ENCODE peak calls at places on chromosome 16, in four cellular contexts. One of them, this sample, is unnamed.

GRCh38 chr16:72812651-72813050 is 235.3 kb downstream of the ZFHX3 start:
- DNase-seq in transverse colon: no peak
- DNase-seq in Peyer's patch: no peak
- DNase-seq in uterus: no peak
- DNase-seq in this sample: no peak

GRCh38 chr16:55035956-55036355 is 105.3 kb downstream of the IRX5 start:
- DNase-seq in transverse colon: no peak
- DNase-seq in Peyer's patch: no peak
- DNase-seq in uterus: no peak
- DNase-seq in this sample: no peak

GRCh38 chr16:25700547-25700946 is 8.8 kb downstream of the HS3ST4 start:
- DNase-seq in transverse colon: no peak
- DNase-seq in Peyer's patch: no peak
- DNase-seq in uterus: no peak
- DNase-seq in this sample: no peak

GRCh38 chr16:30417447-30418349 is 10.3 kb downstream of the ZNF771 start:
- DNase-seq in transverse colon: peak
- DNase-seq in Peyer's patch: peak
- DNase-seq in uterus: peak
- DNase-seq in this sample: peak

GRCh38 chr16:72122308-72122707 is 28.7 kb downstream of the DHX38 start:
- DNase-seq in transverse colon: no peak
- DNase-seq in Peyer's patch: no peak
- DNase-seq in uterus: no peak
- DNase-seq in this sample: no peak

GRCh38 chr16:72124761-72125634 is 31.4 kb downstream of the DHX38 start:
- DNase-seq in transverse colon: peak
- DNase-seq in Peyer's patch: peak
- DNase-seq in uterus: peak
- DNase-seq in this sample: peak

GRCh38 chr16:68785715-68786114 is 48.6 kb downstream of the CDH1 start:
- DNase-seq in transverse colon: no peak
- DNase-seq in Peyer's patch: no peak
- DNase-seq in uterus: no peak
- DNase-seq in this sample: no peak

GRCh38 chr16:53207810-53208752 is 153.3 kb downstream of the CHD9 start:
- DNase-seq in transverse colon: peak
- DNase-seq in Peyer's patch: peak
- DNase-seq in uterus: no peak
- DNase-seq in this sample: peak

GRCh38 chr16:10878644-10879498 is 1.9 kb downstream of the CIITA start:
- DNase-seq in transverse colon: peak
- DNase-seq in Peyer's patch: peak
- DNase-seq in uterus: peak
- DNase-seq in this sample: peak

GRCh38 chr16:63789603-63790002 is 1332.3 kb downstream of the CDH11 start:
- DNase-seq in transverse colon: no peak
- DNase-seq in Peyer's patch: peak
- DNase-seq in uterus: no peak
- DNase-seq in this sample: no peak

GRCh38 chr16:2490190-2491105 is 15.5 kb downstream of the TBC1D24 start:
- DNase-seq in transverse colon: no peak
- DNase-seq in Peyer's patch: no peak
- DNase-seq in uterus: no peak
- DNase-seq in this sample: no peak

DNA sequence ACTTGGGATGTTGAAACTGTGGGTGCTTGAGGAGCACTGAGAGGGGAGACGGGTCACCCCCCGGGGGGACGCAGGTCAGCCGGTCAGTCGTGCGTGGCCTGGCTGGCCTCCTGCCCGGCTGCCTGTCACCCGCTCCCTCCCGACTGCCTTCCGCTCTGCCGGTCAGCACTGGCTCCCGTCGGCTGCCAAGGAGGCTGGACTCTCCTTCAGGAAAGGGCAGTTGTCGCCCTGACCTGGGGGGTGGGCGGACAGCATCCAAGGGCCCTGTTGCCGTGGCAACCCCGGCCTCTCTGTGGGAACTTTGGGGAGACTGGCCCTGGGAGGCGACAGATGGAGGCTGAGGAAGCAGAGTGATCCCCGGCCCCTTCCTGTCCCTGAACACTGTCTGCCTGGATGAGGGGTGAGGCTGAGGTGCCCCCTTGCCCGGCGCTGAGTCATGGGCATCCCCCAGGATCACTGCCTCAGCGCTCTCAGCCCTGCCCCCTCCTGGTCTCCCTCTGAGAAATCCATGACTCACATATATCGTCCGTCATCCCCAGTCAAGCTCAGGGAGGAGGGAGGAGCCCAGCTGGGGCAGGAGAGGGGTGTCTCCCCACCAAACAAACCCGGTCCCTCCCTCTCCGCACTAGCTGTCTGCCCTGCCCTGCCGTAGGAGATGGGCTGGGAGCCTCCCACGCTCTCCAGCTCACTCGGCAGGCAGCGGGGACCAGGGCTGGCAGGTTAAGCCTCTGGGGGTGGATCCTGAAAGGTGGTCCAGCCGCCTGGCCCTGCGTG is at the start of gene ADGRG1:
- DNase-seq in transverse colon: no peak
- DNase-seq in Peyer's patch: peak
- DNase-seq in uterus: peak
- DNase-seq in this sample: peak
- TF ChIP-seq POLR2A in transverse colon: no peak
- TF ChIP-seq POLR2A in Peyer's patch: peak
- TF ChIP-seq POLR2A in uterus: peak
- TF ChIP-seq POLR2A in this sample: peak

GRCh38 chr16:87131996-87132345 is 185.2 kb downstream of the C16orf95 start:
- DNase-seq in transverse colon: no peak
- DNase-seq in Peyer's patch: no peak
- DNase-seq in uterus: no peak
- DNase-seq in this sample: no peak

GRCh38 chr16:87133112-87133850 is 183.9 kb downstream of the C16orf95 start:
- DNase-seq in transverse colon: no peak
- DNase-seq in Peyer's patch: no peak
- DNase-seq in uterus: no peak
- DNase-seq in this sample: no peak

GRCh38 chr16:87131061-87131995 is 185.9 kb downstream of the C16orf95 start:
- DNase-seq in transverse colon: no peak
- DNase-seq in Peyer's patch: no peak
- DNase-seq in uterus: no peak
- DNase-seq in this sample: no peak

GRCh38 chr16:87133966-87134945 is 182.9 kb downstream of the C16orf95 start:
- DNase-seq in transverse colon: no peak
- DNase-seq in Peyer's patch: no peak
- DNase-seq in uterus: no peak
- DNase-seq in this sample: no peak

GRCh38 chr16:87132361-87133014 is 184.7 kb downstream of the C16orf95 start:
- DNase-seq in transverse colon: no peak
- DNase-seq in Peyer's patch: no peak
- DNase-seq in uterus: no peak
- DNase-seq in this sample: no peak
- TF ChIP-seq POLR2A in transverse colon: no peak
- TF ChIP-seq POLR2A in Peyer's patch: no peak
- TF ChIP-seq POLR2A in uterus: no peak
- TF ChIP-seq POLR2A in this sample: no peak

DNA sequence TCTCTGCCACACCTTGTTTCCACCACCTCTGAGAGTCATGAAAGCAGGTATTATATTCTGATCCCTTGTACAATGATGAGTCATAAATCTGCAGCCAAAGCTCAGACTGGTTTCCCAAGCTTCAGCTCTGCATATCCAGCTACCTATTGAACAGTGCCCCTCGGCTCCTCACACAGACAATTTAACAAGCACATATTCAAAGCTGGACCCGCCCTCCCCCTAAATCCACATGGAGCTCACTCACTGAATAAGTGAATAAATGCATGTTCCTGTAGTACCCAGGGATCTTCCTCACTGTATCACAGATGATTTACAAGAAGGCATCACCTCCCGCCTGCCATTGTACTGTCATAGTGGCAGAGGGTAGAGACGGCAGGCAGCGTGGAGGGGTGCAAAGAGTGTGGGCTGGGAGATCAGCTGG is 516.4 kb downstream of the GRIN2A start:
- DNase-seq in transverse colon: peak
- DNase-seq in Peyer's patch: peak
- DNase-seq in uterus: no peak
- DNase-seq in this sample: no peak
- TF ChIP-seq POLR2A in transverse colon: no peak
- TF ChIP-seq POLR2A in Peyer's patch: no peak
- TF ChIP-seq POLR2A in uterus: no peak
- TF ChIP-seq POLR2A in this sample: no peak

DNA sequence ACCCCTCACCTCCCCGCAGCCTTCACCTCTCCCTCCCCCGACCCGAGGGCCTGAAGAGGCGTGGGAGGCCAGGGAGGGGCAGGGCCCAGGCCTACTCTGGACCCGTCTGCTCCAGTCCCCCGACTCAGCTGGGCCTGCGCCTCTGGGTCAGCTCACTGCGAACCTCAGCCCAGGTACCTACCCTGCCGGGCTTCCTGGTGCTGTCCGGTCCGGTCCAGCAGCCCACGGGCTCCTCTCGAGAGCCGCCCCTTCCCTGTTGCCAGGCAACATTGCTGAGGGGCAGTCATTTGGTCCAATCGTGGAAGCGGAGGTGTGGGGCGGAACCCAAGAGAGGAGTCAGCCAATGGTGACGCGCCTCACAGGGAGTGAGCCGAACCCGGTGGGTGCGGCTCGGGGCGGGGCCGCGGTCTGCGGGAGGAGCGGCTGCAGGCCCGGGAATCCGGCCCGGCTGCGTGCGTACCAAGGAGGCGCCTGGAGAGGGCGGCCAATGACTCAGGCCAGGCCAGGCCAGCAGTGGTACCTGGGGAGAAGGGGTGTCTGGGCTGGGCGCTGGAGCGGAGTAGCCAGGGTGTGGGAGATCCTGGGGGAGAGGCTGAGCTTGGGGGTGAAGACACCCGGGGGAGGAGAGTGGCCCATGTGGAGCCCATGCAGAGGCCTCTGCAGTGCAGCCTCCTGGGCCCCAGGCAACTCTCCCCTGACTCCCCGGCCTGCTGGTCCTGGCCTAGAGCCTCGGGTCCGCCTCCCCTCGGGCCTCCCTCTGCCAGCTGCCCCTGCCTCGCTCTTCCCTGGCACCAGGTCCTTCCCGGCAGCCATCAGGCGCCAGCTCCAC is at the start of gene MEAK7:
- DNase-seq in transverse colon: peak
- DNase-seq in Peyer's patch: peak
- DNase-seq in uterus: peak
- DNase-seq in this sample: peak
- TF ChIP-seq POLR2A in transverse colon: peak
- TF ChIP-seq POLR2A in Peyer's patch: peak
- TF ChIP-seq POLR2A in uterus: peak
- TF ChIP-seq POLR2A in this sample: peak

GRCh38 chr16:20911361-20911760 is 10.8 kb downstream of the LYRM1 start:
- DNase-seq in transverse colon: no peak
- DNase-seq in Peyer's patch: no peak
- DNase-seq in uterus: no peak
- DNase-seq in this sample: no peak
- TF ChIP-seq POLR2A in transverse colon: no peak
- TF ChIP-seq POLR2A in Peyer's patch: no peak
- TF ChIP-seq POLR2A in uterus: no peak
- TF ChIP-seq POLR2A in this sample: no peak

GRCh38 chr16:89880477-89881367 is 7.3 kb downstream of the TCF25 start:
- DNase-seq in transverse colon: no peak
- DNase-seq in Peyer's patch: no peak
- DNase-seq in uterus: no peak
- DNase-seq in this sample: no peak
- TF ChIP-seq POLR2A in transverse colon: no peak
- TF ChIP-seq POLR2A in Peyer's patch: no peak
- TF ChIP-seq POLR2A in uterus: no peak
- TF ChIP-seq POLR2A in this sample: no peak

DNA sequence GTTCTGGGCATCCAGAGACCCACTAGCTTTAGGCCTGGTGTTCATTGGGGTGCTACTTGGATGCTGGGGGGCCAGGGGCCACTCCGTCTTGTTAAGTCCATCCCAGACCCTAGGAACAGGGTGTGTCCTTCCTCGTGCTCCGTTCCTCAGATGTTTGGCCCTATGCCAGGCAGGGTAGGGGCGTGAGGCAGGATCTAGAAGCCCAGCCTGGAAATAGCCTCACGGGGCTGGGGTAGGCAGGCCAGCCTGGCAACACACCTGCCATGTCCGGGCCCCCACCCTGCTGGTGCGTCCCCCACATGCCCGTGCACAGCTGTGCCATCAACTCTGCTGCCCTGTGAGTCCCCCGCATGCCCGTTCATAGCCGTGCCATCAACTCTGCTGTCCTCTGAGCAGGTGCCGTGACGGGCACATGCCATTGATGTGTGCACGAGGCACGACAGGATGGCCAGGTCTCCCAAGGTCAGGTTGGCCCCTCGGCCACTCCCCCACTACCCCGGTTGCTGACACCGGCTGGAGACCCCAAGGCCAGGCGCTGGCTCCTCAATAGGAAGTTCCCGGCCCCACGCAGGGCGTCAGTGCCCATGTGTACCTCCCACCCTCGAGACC is 36.8 kb downstream of the GINS2 start:
- DNase-seq in transverse colon: no peak
- DNase-seq in Peyer's patch: no peak
- DNase-seq in uterus: peak
- DNase-seq in this sample: peak
- TF ChIP-seq POLR2A in transverse colon: no peak
- TF ChIP-seq POLR2A in Peyer's patch: no peak
- TF ChIP-seq POLR2A in uterus: no peak
- TF ChIP-seq POLR2A in this sample: no peak

GRCh38 chr16:641326-642188 is at the start of gene MCRIP2:
- DNase-seq in transverse colon: peak
- DNase-seq in Peyer's patch: peak
- DNase-seq in uterus: peak
- DNase-seq in this sample: peak
- TF ChIP-seq POLR2A in transverse colon: peak
- TF ChIP-seq POLR2A in Peyer's patch: peak
- TF ChIP-seq POLR2A in uterus: no peak
- TF ChIP-seq POLR2A in this sample: peak

GRCh38 chr16:75116081-75116910 is at the start of gene LDHD:
- DNase-seq in transverse colon: peak
- DNase-seq in Peyer's patch: peak
- DNase-seq in uterus: peak
- DNase-seq in this sample: peak
- TF ChIP-seq POLR2A in transverse colon: peak
- TF ChIP-seq POLR2A in Peyer's patch: peak
- TF ChIP-seq POLR2A in uterus: peak
- TF ChIP-seq POLR2A in this sample: peak

DNA sequence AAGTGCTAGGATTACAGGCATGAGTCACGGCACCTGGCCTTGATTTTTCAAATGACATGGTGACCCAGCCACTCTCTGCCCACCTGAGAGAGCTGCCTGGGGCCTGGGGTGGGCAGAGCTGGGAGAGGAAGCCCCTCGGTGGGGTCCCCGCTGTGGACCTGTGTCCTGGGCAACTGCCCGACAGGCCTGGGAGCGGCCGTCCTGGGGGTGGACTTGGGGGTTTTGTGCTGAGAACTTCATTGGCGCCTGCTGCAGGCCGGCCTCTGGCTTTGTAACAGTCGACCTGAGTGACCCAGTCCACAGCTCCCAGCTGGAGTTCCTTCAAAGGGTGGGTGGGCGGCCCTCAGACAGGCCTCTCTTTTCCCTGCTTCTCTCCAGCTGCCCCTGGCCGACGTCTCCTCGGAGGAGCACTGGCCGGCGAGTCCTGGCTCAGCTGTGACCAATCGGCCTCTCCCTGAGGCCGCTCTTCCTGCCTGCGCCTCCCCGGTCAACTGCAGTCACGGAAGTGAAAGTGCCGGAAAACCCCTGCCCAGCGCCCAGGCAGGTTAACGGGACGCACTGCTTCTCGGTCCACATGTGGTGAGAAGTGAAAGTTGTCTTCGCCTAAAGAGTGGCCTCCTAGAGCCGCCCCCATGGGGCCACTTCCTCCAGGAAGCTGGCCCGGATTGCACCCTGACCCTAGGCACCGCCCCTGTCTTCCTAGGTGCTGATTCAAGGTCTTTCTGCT is 5.5 kb downstream of the CBFA2T3 start:
- DNase-seq in transverse colon: peak
- DNase-seq in Peyer's patch: peak
- DNase-seq in uterus: no peak
- DNase-seq in this sample: no peak
- TF ChIP-seq POLR2A in transverse colon: no peak
- TF ChIP-seq POLR2A in Peyer's patch: no peak
- TF ChIP-seq POLR2A in uterus: no peak
- TF ChIP-seq POLR2A in this sample: no peak

This sample was measured in erythroblast.